ENCODE peak calls at places on chromosomes 7 and 10, in five cellular contexts. One of them, this sample, is unnamed.

GRCh38 chr10:17386616-17387075 is 67.7 kb downstream of the ST8SIA6 start:
- DNase-seq in fibroblast of villous mesenchyme: peak
- DNase-seq in GOT3: no peak
- DNase-seq in transverse colon: no peak
- DNase-seq in IMR-90: no peak
- DNase-seq in this sample: no peak

GRCh38 chr7:1852781-1853618 is 182.9 kb downstream of the ELFN1 start:
- DNase-seq in GOT3: no peak
- DNase-seq in fibroblast of villous mesenchyme: no peak
- DNase-seq in IMR-90: no peak
- DNase-seq in transverse colon: no peak
- DNase-seq in this sample: no peak

GRCh38 chr7:98286701-98287485 is 5.4 kb downstream of the BRI3 start:
- DNase-seq in GOT3: no peak
- DNase-seq in transverse colon: no peak
- DNase-seq in fibroblast of villous mesenchyme: no peak
- DNase-seq in IMR-90: no peak
- DNase-seq in this sample: no peak

GRCh38 chr10:17954856-17955255 is 3.1 kb downstream of the SLC39A12 start:
- DNase-seq in IMR-90: peak
- DNase-seq in fibroblast of villous mesenchyme: no peak
- DNase-seq in transverse colon: no peak
- DNase-seq in GOT3: no peak
- DNase-seq in this sample: no peak

GRCh38 chr7:140484951-140485350 is 5.6 kb upstream of the MKRN1 start:
- DNase-seq in IMR-90: no peak
- DNase-seq in fibroblast of villous mesenchyme: no peak
- DNase-seq in transverse colon: no peak
- DNase-seq in GOT3: no peak
- DNase-seq in this sample: no peak

GRCh38 chr7:1532456-1533254 is 2.2 kb downstream of the MAFK start:
- DNase-seq in fibroblast of villous mesenchyme: peak
- DNase-seq in transverse colon: peak
- DNase-seq in GOT3: peak
- DNase-seq in IMR-90: peak
- DNase-seq in this sample: peak

GRCh38 chr7:70047891-70048448 is 449.7 kb downstream of the AUTS2 start:
- DNase-seq in GOT3: no peak
- DNase-seq in fibroblast of villous mesenchyme: no peak
- DNase-seq in transverse colon: no peak
- DNase-seq in IMR-90: no peak
- DNase-seq in this sample: no peak

GRCh38 chr10:114337510-114338462 is 66.5 kb downstream of the AFAP1L2 start:
- DNase-seq in GOT3: no peak
- DNase-seq in fibroblast of villous mesenchyme: peak
- DNase-seq in IMR-90: no peak
- DNase-seq in transverse colon: no peak
- DNase-seq in this sample: no peak

GRCh38 chr10:13969118-13969791 is 361.5 kb downstream of the FRMD4A start:
- DNase-seq in GOT3: no peak
- DNase-seq in fibroblast of villous mesenchyme: no peak
- DNase-seq in IMR-90: no peak
- DNase-seq in transverse colon: no peak
- DNase-seq in this sample: no peak

GRCh38 chr10:42985436-42986316 is 91.2 kb upstream of the RET start:
- DNase-seq in GOT3: no peak
- DNase-seq in transverse colon: peak
- DNase-seq in IMR-90: no peak
- DNase-seq in fibroblast of villous mesenchyme: no peak
- DNase-seq in this sample: no peak

GRCh38 chr10:5951167-5951711 is 26.1 kb downstream of the IL15RA start:
- DNase-seq in IMR-90: no peak
- DNase-seq in transverse colon: no peak
- DNase-seq in GOT3: no peak
- DNase-seq in fibroblast of villous mesenchyme: peak
- DNase-seq in this sample: no peak

GRCh38 chr7:701086-701671 is 25.3 kb upstream of the DNAAF5 start:
- DNase-seq in transverse colon: no peak
- DNase-seq in IMR-90: no peak
- DNase-seq in fibroblast of villous mesenchyme: no peak
- DNase-seq in GOT3: no peak
- DNase-seq in this sample: no peak

GRCh38 chr7:106176414-106177294 is 64.5 kb upstream of the SYPL1 start:
- DNase-seq in IMR-90: peak
- DNase-seq in transverse colon: peak
- DNase-seq in GOT3: peak
- DNase-seq in fibroblast of villous mesenchyme: peak
- DNase-seq in this sample: peak

GRCh38 chr10:13560597-13560996 is 26.2 kb upstream of the PRPF18 start:
- DNase-seq in IMR-90: peak
- DNase-seq in GOT3: no peak
- DNase-seq in fibroblast of villous mesenchyme: no peak
- DNase-seq in transverse colon: no peak
- DNase-seq in this sample: no peak

GRCh38 chr10:12448729-12449391 is 99.5 kb downstream of the CAMK1D start:
- DNase-seq in IMR-90: peak
- DNase-seq in fibroblast of villous mesenchyme: peak
- DNase-seq in transverse colon: peak
- DNase-seq in GOT3: no peak
- DNase-seq in this sample: peak

GRCh38 chr10:93074137-93074596 is 474 bp downstream of the CYP26A1 start:
- DNase-seq in GOT3: no peak
- DNase-seq in transverse colon: no peak
- DNase-seq in IMR-90: no peak
- DNase-seq in fibroblast of villous mesenchyme: no peak
- DNase-seq in this sample: no peak

GRCh38 chr10:12981570-12981969 is 19.9 kb downstream of the CCDC3 start:
- DNase-seq in transverse colon: no peak
- DNase-seq in IMR-90: peak
- DNase-seq in GOT3: no peak
- DNase-seq in fibroblast of villous mesenchyme: peak
- DNase-seq in this sample: no peak

GRCh38 chr10:126521354-126521753 is 133.1 kb upstream of the ADAM12 start:
- DNase-seq in IMR-90: no peak
- DNase-seq in transverse colon: no peak
- DNase-seq in GOT3: no peak
- DNase-seq in fibroblast of villous mesenchyme: no peak
- DNase-seq in this sample: no peak

GRCh38 chr10:123574299-123574698 is 91.9 kb upstream of the GPR26 start:
- DNase-seq in transverse colon: no peak
- DNase-seq in fibroblast of villous mesenchyme: no peak
- DNase-seq in GOT3: no peak
- DNase-seq in IMR-90: no peak
- DNase-seq in this sample: no peak

GRCh38 chr7:90980545-90980944 is 283.7 kb upstream of the FZD1 start:
- DNase-seq in IMR-90: peak
- DNase-seq in fibroblast of villous mesenchyme: no peak
- DNase-seq in GOT3: no peak
- DNase-seq in transverse colon: no peak
- DNase-seq in this sample: no peak